ENCODE peak calls at places on chromosomes 4 and X, in five cellular contexts. One of them, this sample, is unnamed.

GRCh38 chrX:69555396-69556023 is 51.4 kb downstream of the NALF2 start:
- DNase-seq in heart left ventricle: peak
- DNase-seq in cardiac muscle cell: no peak
- DNase-seq in mucosa of descending colon: no peak
- DNase-seq in astrocyte of the spinal cord: no peak
- DNase-seq in this sample: no peak

GRCh38 chr4:40199999-40200880 is 3.4 kb downstream of the RHOH start:
- DNase-seq in mucosa of descending colon: peak
- DNase-seq in cardiac muscle cell: no peak
- DNase-seq in heart left ventricle: no peak
- DNase-seq in astrocyte of the spinal cord: peak
- DNase-seq in this sample: peak

GRCh38 chrX:124216396-124217124 is 115.9 kb upstream of the TEX13D start:
- DNase-seq in heart left ventricle: no peak
- DNase-seq in cardiac muscle cell: no peak
- DNase-seq in astrocyte of the spinal cord: no peak
- DNase-seq in mucosa of descending colon: no peak
- DNase-seq in this sample: no peak

GRCh38 chrX:139086243-139086642 is 374.7 kb upstream of the FGF13 start:
- DNase-seq in astrocyte of the spinal cord: no peak
- DNase-seq in heart left ventricle: no peak
- DNase-seq in cardiac muscle cell: no peak
- DNase-seq in mucosa of descending colon: no peak
- DNase-seq in this sample: peak

GRCh38 chrX:3548743-3549441 is 164.6 kb downstream of the PRKX start:
- DNase-seq in heart left ventricle: no peak
- DNase-seq in cardiac muscle cell: peak
- DNase-seq in mucosa of descending colon: peak
- DNase-seq in astrocyte of the spinal cord: peak
- DNase-seq in this sample: peak

GRCh38 chr4:127140306-127140705 is 492.5 kb upstream of the INTU start:
- DNase-seq in cardiac muscle cell: no peak
- DNase-seq in heart left ventricle: no peak
- DNase-seq in astrocyte of the spinal cord: peak
- DNase-seq in mucosa of descending colon: no peak
- DNase-seq in this sample: peak

GRCh38 chr4:97104006-97104405 is 1039.3 kb downstream of the STPG2 start:
- DNase-seq in mucosa of descending colon: no peak
- DNase-seq in astrocyte of the spinal cord: no peak
- DNase-seq in cardiac muscle cell: no peak
- DNase-seq in heart left ventricle: no peak
- DNase-seq in this sample: no peak

GRCh38 chr4:22435652-22436051 is 80.2 kb downstream of the ADGRA3 start:
- DNase-seq in mucosa of descending colon: no peak
- DNase-seq in heart left ventricle: no peak
- DNase-seq in cardiac muscle cell: no peak
- DNase-seq in astrocyte of the spinal cord: no peak
- DNase-seq in this sample: no peak

GRCh38 chr4:127505203-127505602 is 127.6 kb upstream of the INTU start:
- DNase-seq in mucosa of descending colon: no peak
- DNase-seq in cardiac muscle cell: peak
- DNase-seq in astrocyte of the spinal cord: peak
- DNase-seq in heart left ventricle: peak
- DNase-seq in this sample: peak

GRCh38 chrX:100980608-100981497 is 11.3 kb downstream of the ARL13A start:
- DNase-seq in cardiac muscle cell: no peak
- DNase-seq in mucosa of descending colon: no peak
- DNase-seq in astrocyte of the spinal cord: peak
- DNase-seq in heart left ventricle: no peak
- DNase-seq in this sample: peak

GRCh38 chr4:101299021-101299420 is 48.3 kb downstream of the PPP3CA start:
- DNase-seq in mucosa of descending colon: no peak
- DNase-seq in cardiac muscle cell: no peak
- DNase-seq in heart left ventricle: no peak
- DNase-seq in astrocyte of the spinal cord: no peak
- DNase-seq in this sample: no peak

GRCh38 chr4:118265312-118266144 is 87.3 kb downstream of the PRSS12 start:
- DNase-seq in astrocyte of the spinal cord: no peak
- DNase-seq in cardiac muscle cell: no peak
- DNase-seq in heart left ventricle: no peak
- DNase-seq in mucosa of descending colon: peak
- DNase-seq in this sample: no peak

GRCh38 chrX:151984328-151984727 is 9.9 kb upstream of the GABRE start:
- DNase-seq in cardiac muscle cell: no peak
- DNase-seq in astrocyte of the spinal cord: peak
- DNase-seq in mucosa of descending colon: no peak
- DNase-seq in heart left ventricle: no peak
- DNase-seq in this sample: peak

GRCh38 chrX:22395372-22395771 is 122.7 kb downstream of the CBLL2 start:
- DNase-seq in astrocyte of the spinal cord: peak
- DNase-seq in cardiac muscle cell: no peak
- DNase-seq in mucosa of descending colon: no peak
- DNase-seq in heart left ventricle: no peak
- DNase-seq in this sample: peak

GRCh38 chr4:168868044-168868855 is 141.8 kb downstream of the CBR4 start:
- DNase-seq in mucosa of descending colon: no peak
- DNase-seq in astrocyte of the spinal cord: peak
- DNase-seq in heart left ventricle: no peak
- DNase-seq in cardiac muscle cell: no peak
- DNase-seq in this sample: peak

GRCh38 chrX:100643943-100644587 is at the start of gene SRPX2:
- DNase-seq in astrocyte of the spinal cord: peak
- DNase-seq in heart left ventricle: peak
- DNase-seq in mucosa of descending colon: peak
- DNase-seq in cardiac muscle cell: no peak
- DNase-seq in this sample: peak

GRCh38 chrX:84339507-84340364 is 151.7 kb upstream of the RPS6KA6 start:
- DNase-seq in mucosa of descending colon: no peak
- DNase-seq in heart left ventricle: no peak
- DNase-seq in astrocyte of the spinal cord: peak
- DNase-seq in cardiac muscle cell: peak
- DNase-seq in this sample: peak

GRCh38 chrX:15815779-15816452 is 25.6 kb downstream of the ZRSR2 start:
- DNase-seq in heart left ventricle: no peak
- DNase-seq in mucosa of descending colon: peak
- DNase-seq in cardiac muscle cell: peak
- DNase-seq in astrocyte of the spinal cord: no peak
- DNase-seq in this sample: peak

GRCh38 chr4:4480685-4481393 is 61.0 kb downstream of the STX18 start:
- DNase-seq in heart left ventricle: no peak
- DNase-seq in astrocyte of the spinal cord: peak
- DNase-seq in cardiac muscle cell: peak
- DNase-seq in mucosa of descending colon: no peak
- DNase-seq in this sample: peak

GRCh38 chr4:175946472-175947116 is 119.0 kb upstream of the WDR17 start:
- DNase-seq in astrocyte of the spinal cord: no peak
- DNase-seq in cardiac muscle cell: no peak
- DNase-seq in heart left ventricle: no peak
- DNase-seq in mucosa of descending colon: no peak
- DNase-seq in this sample: peak

GRCh38 chr4:168864831-168865541 is 145.1 kb downstream of the CBR4 start:
- DNase-seq in mucosa of descending colon: no peak
- DNase-seq in heart left ventricle: no peak
- DNase-seq in cardiac muscle cell: peak
- DNase-seq in astrocyte of the spinal cord: no peak
- DNase-seq in this sample: peak

GRCh38 chr4:7610062-7610670 is 175.4 kb upstream of the PSAPL1 start:
- DNase-seq in mucosa of descending colon: no peak
- DNase-seq in cardiac muscle cell: no peak
- DNase-seq in astrocyte of the spinal cord: no peak
- DNase-seq in heart left ventricle: no peak
- DNase-seq in this sample: no peak

GRCh38 chr4:48904101-48904500 is 2.5 kb downstream of the OCIAD2 start:
- DNase-seq in heart left ventricle: no peak
- DNase-seq in mucosa of descending colon: no peak
- DNase-seq in astrocyte of the spinal cord: no peak
- DNase-seq in cardiac muscle cell: no peak
- DNase-seq in this sample: no peak

GRCh38 chrX:112826020-112826419 is 14.6 kb downstream of the AMOT start:
- DNase-seq in cardiac muscle cell: no peak
- DNase-seq in heart left ventricle: no peak
- DNase-seq in astrocyte of the spinal cord: no peak
- DNase-seq in mucosa of descending colon: no peak
- DNase-seq in this sample: peak

GRCh38 chr4:37430718-37431416 is 186.3 kb downstream of the NWD2 start:
- DNase-seq in heart left ventricle: no peak
- DNase-seq in mucosa of descending colon: peak
- DNase-seq in cardiac muscle cell: no peak
- DNase-seq in astrocyte of the spinal cord: no peak
- DNase-seq in this sample: no peak

GRCh38 chr4:9771069-9771468 is 10.4 kb upstream of the DRD5 start:
- DNase-seq in mucosa of descending colon: no peak
- DNase-seq in heart left ventricle: no peak
- DNase-seq in astrocyte of the spinal cord: no peak
- DNase-seq in cardiac muscle cell: no peak
- DNase-seq in this sample: no peak

GRCh38 chrX:103413981-103414380 is 37.6 kb downstream of the BEX3 start:
- DNase-seq in mucosa of descending colon: no peak
- DNase-seq in heart left ventricle: no peak
- DNase-seq in cardiac muscle cell: no peak
- DNase-seq in astrocyte of the spinal cord: no peak
- DNase-seq in this sample: no peak

GRCh38 chr4:147678796-147679549 is 5.0 kb downstream of the PRMT9 start:
- DNase-seq in mucosa of descending colon: no peak
- DNase-seq in heart left ventricle: no peak
- DNase-seq in astrocyte of the spinal cord: no peak
- DNase-seq in cardiac muscle cell: peak
- DNase-seq in this sample: peak

DNA sequence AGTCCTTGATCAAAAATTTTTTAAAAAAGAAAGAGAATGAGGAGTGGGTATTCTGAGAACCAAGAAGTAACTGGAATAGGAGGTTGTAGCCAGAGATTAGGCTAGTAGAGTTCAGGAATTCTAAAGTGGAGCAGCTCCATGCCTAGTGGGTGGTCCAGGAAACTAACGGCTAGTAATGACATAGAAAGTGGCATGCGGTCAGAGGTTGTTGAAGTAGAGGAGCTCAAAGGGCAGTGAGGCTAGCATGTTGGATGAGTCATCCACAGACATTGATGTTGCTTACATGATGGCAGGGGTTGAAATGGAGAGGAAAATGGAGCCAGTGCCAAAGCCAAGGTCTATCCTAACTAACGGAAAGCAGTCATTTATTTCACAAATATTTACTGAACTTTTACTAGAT is 42.1 kb downstream of the TEX13B start:
- DNase-seq in cardiac muscle cell: no peak
- DNase-seq in heart left ventricle: no peak
- DNase-seq in astrocyte of the spinal cord: no peak
- DNase-seq in mucosa of descending colon: no peak
- DNase-seq in this sample: no peak
- TF ChIP-seq CTCF in cardiac muscle cell: no peak
- TF ChIP-seq CTCF in heart left ventricle: no peak
- TF ChIP-seq CTCF in astrocyte of the spinal cord: no peak
- TF ChIP-seq CTCF in mucosa of descending colon: no peak
- TF ChIP-seq CTCF in this sample: no peak

GRCh38 chr4:125096662-125097061 is 218.1 kb upstream of the FAT4 start:
- DNase-seq in cardiac muscle cell: no peak
- DNase-seq in heart left ventricle: no peak
- DNase-seq in mucosa of descending colon: no peak
- DNase-seq in astrocyte of the spinal cord: no peak
- DNase-seq in this sample: no peak

GRCh38 chr4:125097729-125098128 is 217.0 kb upstream of the FAT4 start:
- DNase-seq in cardiac muscle cell: no peak
- DNase-seq in astrocyte of the spinal cord: no peak
- DNase-seq in mucosa of descending colon: no peak
- DNase-seq in heart left ventricle: no peak
- DNase-seq in this sample: no peak

GRCh38 chr4:125105561-125105960 is 209.2 kb upstream of the FAT4 start:
- DNase-seq in mucosa of descending colon: no peak
- DNase-seq in cardiac muscle cell: no peak
- DNase-seq in heart left ventricle: no peak
- DNase-seq in astrocyte of the spinal cord: no peak
- DNase-seq in this sample: peak

GRCh38 chr4:125104616-125105015 is 210.1 kb upstream of the FAT4 start:
- DNase-seq in cardiac muscle cell: no peak
- DNase-seq in mucosa of descending colon: no peak
- DNase-seq in heart left ventricle: no peak
- DNase-seq in astrocyte of the spinal cord: peak
- DNase-seq in this sample: peak

DNA sequence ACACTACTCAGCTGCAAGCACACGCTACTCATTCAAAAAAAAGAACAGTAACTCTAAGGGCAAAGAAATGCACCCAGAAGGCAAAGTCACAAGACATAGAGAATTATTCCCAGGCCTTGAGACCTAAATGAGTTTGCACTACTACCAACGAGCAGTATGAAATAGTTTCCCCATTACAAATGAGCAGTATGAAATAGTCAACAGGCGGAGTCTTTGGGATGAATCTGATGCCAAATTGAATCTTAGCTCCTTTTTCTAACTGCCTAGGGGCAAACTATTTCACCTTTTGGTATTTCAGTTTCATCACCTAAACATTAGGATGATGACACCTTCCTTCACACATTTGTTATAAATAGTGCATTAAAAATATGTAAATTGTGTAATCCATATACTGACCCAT is 213.0 kb upstream of the FAT4 start:
- DNase-seq in mucosa of descending colon: no peak
- DNase-seq in cardiac muscle cell: no peak
- DNase-seq in astrocyte of the spinal cord: no peak
- DNase-seq in heart left ventricle: no peak
- DNase-seq in this sample: peak
- TF ChIP-seq CTCF in mucosa of descending colon: no peak
- TF ChIP-seq CTCF in cardiac muscle cell: no peak
- TF ChIP-seq CTCF in astrocyte of the spinal cord: no peak
- TF ChIP-seq CTCF in heart left ventricle: no peak
- TF ChIP-seq CTCF in this sample: no peak

DNA sequence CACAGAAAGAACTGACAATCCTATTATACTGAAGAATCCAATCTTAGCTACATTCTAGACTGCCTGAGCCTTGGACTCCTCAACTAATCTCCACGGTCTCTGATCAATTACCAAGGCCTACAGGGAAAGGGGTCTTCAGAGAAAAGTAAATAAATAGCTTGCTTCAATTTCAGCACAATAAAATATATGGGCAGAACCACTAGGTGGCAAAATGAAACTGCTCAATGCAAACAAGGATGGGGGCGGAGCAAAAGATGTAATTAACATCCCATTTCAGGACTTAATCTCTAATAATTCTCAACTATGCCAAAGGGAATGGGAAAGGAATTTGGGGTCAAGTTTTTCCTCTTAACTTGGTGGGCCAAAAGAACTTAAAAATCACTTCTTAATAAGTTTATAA is 78.4 kb upstream of the MAP3K15 start:
- DNase-seq in astrocyte of the spinal cord: peak
- DNase-seq in cardiac muscle cell: peak
- DNase-seq in mucosa of descending colon: peak
- DNase-seq in heart left ventricle: no peak
- DNase-seq in this sample: peak
- TF ChIP-seq CTCF in astrocyte of the spinal cord: peak
- TF ChIP-seq CTCF in cardiac muscle cell: peak
- TF ChIP-seq CTCF in mucosa of descending colon: no peak
- TF ChIP-seq CTCF in heart left ventricle: peak
- TF ChIP-seq CTCF in this sample: peak

DNA sequence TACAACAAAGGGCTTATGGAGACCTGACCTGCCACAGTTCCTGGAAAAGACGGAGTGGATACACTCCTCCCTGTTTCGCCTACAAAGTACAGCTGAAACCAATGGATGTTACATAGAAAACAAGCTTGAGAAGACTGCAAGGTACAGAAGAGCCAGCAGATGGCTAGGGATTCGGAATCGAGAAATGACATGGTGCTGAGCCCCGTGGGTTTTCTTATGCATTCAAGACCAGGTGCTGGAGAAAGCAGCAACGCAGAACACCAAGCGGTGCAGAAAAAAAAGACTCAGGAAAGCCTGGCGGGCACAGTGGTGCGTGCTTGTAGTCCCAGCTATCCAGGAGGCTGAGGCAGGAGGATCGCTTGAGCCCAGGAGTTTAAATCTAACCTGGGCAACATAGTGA is 13.8 kb downstream of the TIMM17B start:
- DNase-seq in heart left ventricle: no peak
- DNase-seq in mucosa of descending colon: no peak
- DNase-seq in cardiac muscle cell: no peak
- DNase-seq in astrocyte of the spinal cord: no peak
- DNase-seq in this sample: no peak
- TF ChIP-seq CTCF in heart left ventricle: no peak
- TF ChIP-seq CTCF in mucosa of descending colon: no peak
- TF ChIP-seq CTCF in cardiac muscle cell: no peak
- TF ChIP-seq CTCF in astrocyte of the spinal cord: no peak
- TF ChIP-seq CTCF in this sample: no peak

This sample was measured in fibroblast of mammary gland.